ENCODE peak calls at places on chromosome 12, in nine cellular contexts. One of them, this sample, is unnamed.

GRCh38 chr12:128266559-128267245 is at the start of gene TMEM132C:
- DNase-seq in testis: no peak
- DNase-seq in body of pancreas: no peak
- DNase-seq in endothelial cell of umbilical vein: no peak
- DNase-seq in A549: no peak
- DNase-seq in ovary: peak; percentile 20
- DNase-seq in HepG2: no peak
- DNase-seq in Peyer's patch: no peak
- DNase-seq in tibial nerve: no peak
- DNase-seq in this sample: no peak

GRCh38 chr12:26271024-26271423 is 75.7 kb downstream of the SSPN start:
- DNase-seq in endothelial cell of umbilical vein: no peak
- DNase-seq in HepG2: no peak
- DNase-seq in ovary: no peak
- DNase-seq in testis: no peak
- DNase-seq in tibial nerve: no peak
- DNase-seq in body of pancreas: no peak
- DNase-seq in Peyer's patch: no peak
- DNase-seq in A549: no peak
- DNase-seq in this sample: no peak

GRCh38 chr12:123113038-123113437 is 37.9 kb downstream of the PITPNM2 start:
- DNase-seq in tibial nerve: no peak
- DNase-seq in body of pancreas: no peak
- DNase-seq in testis: no peak
- DNase-seq in HepG2: no peak
- DNase-seq in ovary: no peak
- DNase-seq in endothelial cell of umbilical vein: no peak
- DNase-seq in Peyer's patch: no peak
- DNase-seq in A549: no peak
- DNase-seq in this sample: peak; percentile 86

GRCh38 chr12:64510687-64511086 is 58.8 kb downstream of the TBK1 start:
- DNase-seq in A549: no peak
- DNase-seq in tibial nerve: no peak
- DNase-seq in testis: no peak
- DNase-seq in ovary: no peak
- DNase-seq in HepG2: no peak
- DNase-seq in Peyer's patch: no peak
- DNase-seq in endothelial cell of umbilical vein: no peak
- DNase-seq in body of pancreas: no peak
- DNase-seq in this sample: no peak

GRCh38 chr12:52969828-52970569 is 21.1 kb downstream of the KRT18 start:
- DNase-seq in Peyer's patch: peak; percentile 87
- DNase-seq in endothelial cell of umbilical vein: no peak
- DNase-seq in testis: no peak
- DNase-seq in A549: no peak
- DNase-seq in body of pancreas: peak; percentile 96
- DNase-seq in tibial nerve: no peak
- DNase-seq in HepG2: peak; percentile 82
- DNase-seq in ovary: no peak
- DNase-seq in this sample: peak; percentile 94

GRCh38 chr12:93860659-93861373 is 183.6 kb downstream of the CRADD start:
- DNase-seq in tibial nerve: no peak
- DNase-seq in body of pancreas: no peak
- DNase-seq in endothelial cell of umbilical vein: no peak
- DNase-seq in Peyer's patch: no peak
- DNase-seq in ovary: no peak
- DNase-seq in testis: no peak
- DNase-seq in HepG2: no peak
- DNase-seq in A549: no peak
- DNase-seq in this sample: no peak

GRCh38 chr12:25875661-25876060 is 82.8 kb upstream of the RASSF8 start:
- DNase-seq in tibial nerve: no peak
- DNase-seq in body of pancreas: no peak
- DNase-seq in Peyer's patch: no peak
- DNase-seq in HepG2: no peak
- DNase-seq in A549: no peak
- DNase-seq in testis: no peak
- DNase-seq in ovary: no peak
- DNase-seq in endothelial cell of umbilical vein: no peak
- DNase-seq in this sample: no peak

GRCh38 chr12:573226-573625 is 90.0 kb downstream of the NINJ2 start:
- DNase-seq in testis: no peak
- DNase-seq in HepG2: no peak
- DNase-seq in tibial nerve: no peak
- DNase-seq in ovary: no peak
- DNase-seq in A549: no peak
- DNase-seq in endothelial cell of umbilical vein: no peak
- DNase-seq in body of pancreas: no peak
- DNase-seq in Peyer's patch: no peak
- DNase-seq in this sample: no peak

GRCh38 chr12:62191747-62192485 is 68.3 kb upstream of the USP15 start:
- DNase-seq in tibial nerve: no peak
- DNase-seq in testis: peak; percentile 19
- DNase-seq in ovary: peak; percentile 20
- DNase-seq in A549: no peak
- DNase-seq in body of pancreas: peak; percentile 16
- DNase-seq in HepG2: no peak
- DNase-seq in Peyer's patch: no peak
- DNase-seq in endothelial cell of umbilical vein: peak; percentile 22
- DNase-seq in this sample: peak; percentile 21

GRCh38 chr12:106302401-106303201 is at the start of gene TCP11L2:
- DNase-seq in body of pancreas: peak; percentile 88
- DNase-seq in testis: peak; percentile 93
- DNase-seq in HepG2: peak; percentile 49
- DNase-seq in Peyer's patch: peak; percentile 96
- DNase-seq in A549: peak; percentile 69
- DNase-seq in endothelial cell of umbilical vein: peak; percentile 79
- DNase-seq in ovary: peak; percentile 90
- DNase-seq in tibial nerve: peak; percentile 86
- DNase-seq in this sample: peak; percentile 87
- TF ChIP-seq POLR2A in body of pancreas: peak; percentile 49
- TF ChIP-seq POLR2A in testis: no peak
- TF ChIP-seq POLR2A in HepG2: peak; percentile 42
- TF ChIP-seq POLR2A in Peyer's patch: peak; percentile 48
- TF ChIP-seq POLR2A in A549: no peak
- TF ChIP-seq POLR2A in endothelial cell of umbilical vein: no peak
- TF ChIP-seq POLR2A in ovary: peak; percentile 55
- TF ChIP-seq POLR2A in tibial nerve: peak; percentile 29
- TF ChIP-seq POLR2A in this sample: peak; percentile 41

DNA sequence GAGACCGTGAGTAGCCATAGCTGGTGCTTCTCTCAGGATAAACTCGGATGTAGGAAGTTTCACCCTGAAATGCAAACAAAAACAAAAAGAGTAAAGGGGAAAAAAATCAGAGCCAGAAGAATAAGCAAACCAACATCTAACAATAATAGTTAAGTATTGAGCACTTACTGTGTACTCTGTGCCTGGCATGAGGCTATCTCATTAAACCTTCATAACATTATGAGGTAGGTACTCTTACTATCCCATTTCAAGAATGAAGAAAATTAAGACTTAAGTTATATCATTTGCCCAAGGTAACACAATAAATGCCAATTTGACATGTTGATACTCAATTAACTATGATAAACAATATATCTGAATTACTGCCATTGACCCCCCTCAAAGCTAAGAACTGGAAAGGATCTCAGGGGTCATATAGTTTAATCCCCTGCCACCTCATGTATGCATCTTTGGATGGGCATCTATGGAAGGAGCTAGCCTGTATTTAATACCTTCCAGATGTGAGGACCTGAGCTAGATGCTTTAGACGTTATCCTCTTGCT is 7.4 kb downstream of the SRSF9 start:
- DNase-seq in Peyer's patch: no peak
- DNase-seq in testis: no peak
- DNase-seq in body of pancreas: no peak
- DNase-seq in endothelial cell of umbilical vein: no peak
- DNase-seq in A549: no peak
- DNase-seq in ovary: no peak
- DNase-seq in tibial nerve: no peak
- DNase-seq in HepG2: no peak
- DNase-seq in this sample: no peak
- H3K4me1 ChIP-seq in Peyer's patch: no peaks in the 10 kb centered on the region
- H3K4me1 ChIP-seq in testis: peaks cover 15% of the 10 kb centered on the region
- H3K4me1 ChIP-seq in body of pancreas: peaks cover 18% of the 10 kb centered on the region
- H3K4me1 ChIP-seq in endothelial cell of umbilical vein: no peaks in the 10 kb centered on the region
- H3K4me1 ChIP-seq in A549: peaks cover 13% of the 10 kb centered on the region
- H3K4me1 ChIP-seq in ovary: peaks cover 3% of the 10 kb centered on the region
- H3K4me1 ChIP-seq in tibial nerve: no peaks in the 10 kb centered on the region
- H3K4me1 ChIP-seq in HepG2: peaks cover 13% of the 10 kb centered on the region
- H3K4me1 ChIP-seq in this sample: peaks cover 3% of the 10 kb centered on the region

GRCh38 chr12:4320859-4321701 is at the start of gene TIGAR:
- DNase-seq in Peyer's patch: peak; percentile 97
- DNase-seq in endothelial cell of umbilical vein: peak; percentile 96
- DNase-seq in A549: peak; percentile 92
- DNase-seq in HepG2: peak; percentile 85
- DNase-seq in testis: peak; percentile 95
- DNase-seq in ovary: peak; percentile 87
- DNase-seq in tibial nerve: peak; percentile 81
- DNase-seq in body of pancreas: peak; percentile 91
- DNase-seq in this sample: peak; percentile 94
- TF ChIP-seq POLR2A in Peyer's patch: peak; percentile 89
- TF ChIP-seq POLR2A in endothelial cell of umbilical vein: peak; percentile 94
- TF ChIP-seq POLR2A in A549: peak; percentile 98
- TF ChIP-seq POLR2A in HepG2: peak; percentile 88
- TF ChIP-seq POLR2A in testis: peak; percentile 35
- TF ChIP-seq POLR2A in ovary: peak; percentile 6
- TF ChIP-seq POLR2A in tibial nerve: peak; percentile 34
- TF ChIP-seq POLR2A in body of pancreas: peak; percentile 92
- TF ChIP-seq POLR2A in this sample: peak; percentile 88

GRCh38 chr12:116074686-116075085 is 202.8 kb downstream of the MED13L start:
- DNase-seq in testis: no peak
- DNase-seq in A549: no peak
- DNase-seq in tibial nerve: no peak
- DNase-seq in endothelial cell of umbilical vein: no peak
- DNase-seq in body of pancreas: no peak
- DNase-seq in Peyer's patch: no peak
- DNase-seq in HepG2: no peak
- DNase-seq in ovary: no peak
- DNase-seq in this sample: no peak
- H3K4me1 ChIP-seq in testis: no peaks in the 10 kb centered on the region
- H3K4me1 ChIP-seq in A549: no peaks in the 10 kb centered on the region
- H3K4me1 ChIP-seq in tibial nerve: no peaks in the 10 kb centered on the region
- H3K4me1 ChIP-seq in endothelial cell of umbilical vein: no peaks in the 10 kb centered on the region
- H3K4me1 ChIP-seq in body of pancreas: peaks cover 8% of the 10 kb centered on the region
- H3K4me1 ChIP-seq in Peyer's patch: no peaks in the 10 kb centered on the region
- H3K4me1 ChIP-seq in HepG2: no peaks in the 10 kb centered on the region
- H3K4me1 ChIP-seq in ovary: peaks cover 11% of the 10 kb centered on the region
- H3K4me1 ChIP-seq in this sample: no peaks in the 10 kb centered on the region

GRCh38 chr12:69524755-69525509 is 54.7 kb downstream of the FRS2 start:
- DNase-seq in ovary: no peak
- DNase-seq in Peyer's patch: no peak
- DNase-seq in A549: no peak
- DNase-seq in body of pancreas: no peak
- DNase-seq in testis: no peak
- DNase-seq in HepG2: no peak
- DNase-seq in endothelial cell of umbilical vein: no peak
- DNase-seq in tibial nerve: no peak
- DNase-seq in this sample: no peak
- TF ChIP-seq POLR2A in ovary: no peak
- TF ChIP-seq POLR2A in Peyer's patch: no peak
- TF ChIP-seq POLR2A in A549: no peak
- TF ChIP-seq POLR2A in body of pancreas: no peak
- TF ChIP-seq POLR2A in testis: no peak
- TF ChIP-seq POLR2A in HepG2: no peak
- TF ChIP-seq POLR2A in endothelial cell of umbilical vein: no peak
- TF ChIP-seq POLR2A in tibial nerve: no peak
- TF ChIP-seq POLR2A in this sample: no peak

This sample was measured in thyroid gland.